ENCODE peak calls at places on chromosomes 4 and X, in seven cellular contexts. One of them, this sample, is unnamed.

GRCh38 chr4:62431513-62431912 is 1231.4 kb downstream of the ADGRL3 start:
- DNase-seq in aorta: no peak
- DNase-seq in fibroblast of lung: no peak
- DNase-seq in neural progenitor cell: no peak
- DNase-seq in Peyer's patch: no peak
- DNase-seq in left ventricle myocardium inferior: no peak
- DNase-seq in stomach: no peak
- DNase-seq in this sample: no peak

GRCh38 chr4:87559090-87559837 is 30.1 kb upstream of the SPARCL1 start:
- DNase-seq in fibroblast of lung: no peak
- DNase-seq in stomach: peak; percentile 26
- DNase-seq in Peyer's patch: no peak
- DNase-seq in aorta: no peak
- DNase-seq in left ventricle myocardium inferior: no peak
- DNase-seq in neural progenitor cell: peak; percentile 51
- DNase-seq in this sample: peak; percentile 35

GRCh38 chr4:110503588-110504435 is 27.9 kb downstream of the ENPEP start:
- DNase-seq in stomach: no peak
- DNase-seq in left ventricle myocardium inferior: peak; percentile 18
- DNase-seq in Peyer's patch: no peak
- DNase-seq in aorta: no peak
- DNase-seq in fibroblast of lung: peak; percentile 34
- DNase-seq in neural progenitor cell: no peak
- DNase-seq in this sample: no peak

GRCh38 chrX:15055146-15055930 is 182.1 kb downstream of the MOSPD2 start:
- DNase-seq in aorta: no peak
- DNase-seq in stomach: no peak
- DNase-seq in Peyer's patch: no peak
- DNase-seq in left ventricle myocardium inferior: no peak
- DNase-seq in fibroblast of lung: no peak
- DNase-seq in neural progenitor cell: no peak
- DNase-seq in this sample: no peak

GRCh38 chrX:118727686-118728339 is 407 bp downstream of the IL13RA1 start:
- DNase-seq in Peyer's patch: peak; percentile 75
- DNase-seq in fibroblast of lung: peak; percentile 21
- DNase-seq in stomach: peak; percentile 43
- DNase-seq in neural progenitor cell: peak; percentile 29
- DNase-seq in aorta: peak; percentile 87
- DNase-seq in left ventricle myocardium inferior: peak; percentile 37
- DNase-seq in this sample: no peak

GRCh38 chrX:44459501-44459900 is 83.2 kb downstream of the FUNDC1 start:
- DNase-seq in neural progenitor cell: no peak
- DNase-seq in fibroblast of lung: peak; percentile 2
- DNase-seq in aorta: no peak
- DNase-seq in stomach: no peak
- DNase-seq in left ventricle myocardium inferior: no peak
- DNase-seq in Peyer's patch: no peak
- DNase-seq in this sample: no peak

GRCh38 chrX:19804168-19804567 is 83.2 kb downstream of the SH3KBP1 start:
- DNase-seq in aorta: no peak
- DNase-seq in neural progenitor cell: no peak
- DNase-seq in fibroblast of lung: no peak
- DNase-seq in Peyer's patch: no peak
- DNase-seq in stomach: no peak
- DNase-seq in left ventricle myocardium inferior: no peak
- DNase-seq in this sample: no peak

GRCh38 chr4:189828298-189828697 is 112.4 kb upstream of the FRG1 start:
- DNase-seq in Peyer's patch: no peak
- DNase-seq in aorta: no peak
- DNase-seq in neural progenitor cell: no peak
- DNase-seq in stomach: no peak
- DNase-seq in left ventricle myocardium inferior: no peak
- DNase-seq in fibroblast of lung: no peak
- DNase-seq in this sample: no peak

GRCh38 chr4:113394730-113395530 is 345.5 kb downstream of the ANK2 start:
- DNase-seq in Peyer's patch: no peak
- DNase-seq in fibroblast of lung: peak; percentile 91
- DNase-seq in left ventricle myocardium inferior: no peak
- DNase-seq in stomach: peak; percentile 37
- DNase-seq in aorta: no peak
- DNase-seq in neural progenitor cell: peak; percentile 85
- DNase-seq in this sample: peak; percentile 24

GRCh38 chr4:13933163-13933562 is 305.6 kb upstream of the BOD1L1 start:
- DNase-seq in stomach: no peak
- DNase-seq in left ventricle myocardium inferior: no peak
- DNase-seq in fibroblast of lung: peak; percentile 24
- DNase-seq in neural progenitor cell: no peak
- DNase-seq in aorta: no peak
- DNase-seq in Peyer's patch: no peak
- DNase-seq in this sample: no peak

GRCh38 chrX:107766470-107767140 is 9.0 kb downstream of the TSC22D3 start:
- DNase-seq in fibroblast of lung: peak; percentile 48
- DNase-seq in stomach: no peak
- DNase-seq in Peyer's patch: no peak
- DNase-seq in left ventricle myocardium inferior: peak; percentile 53
- DNase-seq in neural progenitor cell: no peak
- DNase-seq in aorta: peak; percentile 76
- DNase-seq in this sample: no peak

GRCh38 chr4:126738926-126739325 is 893.8 kb upstream of the INTU start:
- DNase-seq in aorta: no peak
- DNase-seq in fibroblast of lung: peak; percentile 53
- DNase-seq in neural progenitor cell: no peak
- DNase-seq in stomach: no peak
- DNase-seq in Peyer's patch: no peak
- DNase-seq in left ventricle myocardium inferior: no peak
- DNase-seq in this sample: no peak

GRCh38 chr4:184415071-184415470 is 59.3 kb downstream of the IRF2 start:
- DNase-seq in fibroblast of lung: no peak
- DNase-seq in Peyer's patch: no peak
- DNase-seq in aorta: no peak
- DNase-seq in neural progenitor cell: no peak
- DNase-seq in left ventricle myocardium inferior: no peak
- DNase-seq in stomach: no peak
- DNase-seq in this sample: no peak

GRCh38 chrX:45667666-45668065 is 467.0 kb upstream of the DIPK2B start:
- DNase-seq in aorta: no peak
- DNase-seq in stomach: no peak
- DNase-seq in fibroblast of lung: peak; percentile 3
- DNase-seq in neural progenitor cell: no peak
- DNase-seq in Peyer's patch: no peak
- DNase-seq in left ventricle myocardium inferior: no peak
- DNase-seq in this sample: no peak

GRCh38 chr4:185128272-185129119 is 14.6 kb upstream of the SLC25A4 start:
- DNase-seq in stomach: no peak
- DNase-seq in neural progenitor cell: peak; percentile 69
- DNase-seq in fibroblast of lung: no peak
- DNase-seq in aorta: peak; percentile 79
- DNase-seq in Peyer's patch: no peak
- DNase-seq in left ventricle myocardium inferior: peak; percentile 26
- DNase-seq in this sample: no peak

GRCh38 chrX:16718824-16719333 is 533 bp upstream of the SYAP1 start:
- DNase-seq in Peyer's patch: no peak
- DNase-seq in left ventricle myocardium inferior: no peak
- DNase-seq in stomach: no peak
- DNase-seq in aorta: no peak
- DNase-seq in neural progenitor cell: no peak
- DNase-seq in fibroblast of lung: no peak
- DNase-seq in this sample: no peak

GRCh38 chr4:40221744-40222143 is 24.9 kb downstream of the RHOH start:
- DNase-seq in Peyer's patch: no peak
- DNase-seq in neural progenitor cell: no peak
- DNase-seq in stomach: no peak
- DNase-seq in fibroblast of lung: no peak
- DNase-seq in left ventricle myocardium inferior: no peak
- DNase-seq in aorta: no peak
- DNase-seq in this sample: no peak

GRCh38 chr4:140269369-140269768 is 104.1 kb upstream of the SCOC start:
- DNase-seq in Peyer's patch: no peak
- DNase-seq in stomach: no peak
- DNase-seq in neural progenitor cell: no peak
- DNase-seq in left ventricle myocardium inferior: no peak
- DNase-seq in aorta: no peak
- DNase-seq in fibroblast of lung: no peak
- DNase-seq in this sample: no peak

GRCh38 chr4:77579406-77580076 is 26.1 kb upstream of the CXCL13 start:
- DNase-seq in fibroblast of lung: peak; percentile 77
- DNase-seq in neural progenitor cell: no peak
- DNase-seq in Peyer's patch: no peak
- DNase-seq in left ventricle myocardium inferior: no peak
- DNase-seq in stomach: no peak
- DNase-seq in aorta: no peak
- DNase-seq in this sample: no peak

GRCh38 chr4:111400736-111401135 is 744.5 kb upstream of the FAM241A start:
- DNase-seq in neural progenitor cell: no peak
- DNase-seq in fibroblast of lung: peak; percentile 67
- DNase-seq in stomach: no peak
- DNase-seq in left ventricle myocardium inferior: no peak
- DNase-seq in aorta: no peak
- DNase-seq in Peyer's patch: no peak
- DNase-seq in this sample: no peak

GRCh38 chr4:144578681-144579080 is 67.3 kb upstream of the HHIP start:
- DNase-seq in stomach: no peak
- DNase-seq in neural progenitor cell: no peak
- DNase-seq in fibroblast of lung: no peak
- DNase-seq in aorta: no peak
- DNase-seq in left ventricle myocardium inferior: no peak
- DNase-seq in Peyer's patch: no peak
- DNase-seq in this sample: no peak

GRCh38 chr4:5051692-5052423 is 578 bp downstream of the STK32B start:
- DNase-seq in neural progenitor cell: peak; percentile 56
- DNase-seq in Peyer's patch: no peak
- DNase-seq in left ventricle myocardium inferior: no peak
- DNase-seq in aorta: peak; percentile 81
- DNase-seq in fibroblast of lung: no peak
- DNase-seq in stomach: peak; percentile 38
- DNase-seq in this sample: no peak

GRCh38 chrX:66504481-66504880 is 134.4 kb downstream of the EDA2R start:
- DNase-seq in fibroblast of lung: no peak
- DNase-seq in neural progenitor cell: no peak
- DNase-seq in left ventricle myocardium inferior: no peak
- DNase-seq in Peyer's patch: no peak
- DNase-seq in aorta: no peak
- DNase-seq in stomach: no peak
- DNase-seq in this sample: no peak

GRCh38 chr4:32136081-32136787 is 1416.1 kb downstream of the PCDH7 start:
- DNase-seq in neural progenitor cell: no peak
- DNase-seq in fibroblast of lung: no peak
- DNase-seq in Peyer's patch: no peak
- DNase-seq in stomach: no peak
- DNase-seq in aorta: no peak
- DNase-seq in left ventricle myocardium inferior: no peak
- DNase-seq in this sample: no peak

GRCh38 chrX:120672389-120672788 is 42.5 kb upstream of the C1GALT1C1 start:
- DNase-seq in neural progenitor cell: no peak
- DNase-seq in fibroblast of lung: peak; percentile 91
- DNase-seq in stomach: peak; percentile 30
- DNase-seq in left ventricle myocardium inferior: peak; percentile 27
- DNase-seq in aorta: peak; percentile 83
- DNase-seq in Peyer's patch: no peak
- DNase-seq in this sample: no peak
- H3K27ac ChIP-seq in neural progenitor cell: no peak overlapping the region
- H3K27ac ChIP-seq in fibroblast of lung: no peak overlapping the region
- H3K27ac ChIP-seq in stomach: no peak overlapping the region
- H3K27ac ChIP-seq in left ventricle myocardium inferior: peak overlapping the region; percentile 78
- H3K27ac ChIP-seq in aorta: peak overlapping the region; percentile 57
- H3K27ac ChIP-seq in Peyer's patch: no peak overlapping the region
- H3K27ac ChIP-seq in this sample: peak overlapping the region; percentile 48

DNA sequence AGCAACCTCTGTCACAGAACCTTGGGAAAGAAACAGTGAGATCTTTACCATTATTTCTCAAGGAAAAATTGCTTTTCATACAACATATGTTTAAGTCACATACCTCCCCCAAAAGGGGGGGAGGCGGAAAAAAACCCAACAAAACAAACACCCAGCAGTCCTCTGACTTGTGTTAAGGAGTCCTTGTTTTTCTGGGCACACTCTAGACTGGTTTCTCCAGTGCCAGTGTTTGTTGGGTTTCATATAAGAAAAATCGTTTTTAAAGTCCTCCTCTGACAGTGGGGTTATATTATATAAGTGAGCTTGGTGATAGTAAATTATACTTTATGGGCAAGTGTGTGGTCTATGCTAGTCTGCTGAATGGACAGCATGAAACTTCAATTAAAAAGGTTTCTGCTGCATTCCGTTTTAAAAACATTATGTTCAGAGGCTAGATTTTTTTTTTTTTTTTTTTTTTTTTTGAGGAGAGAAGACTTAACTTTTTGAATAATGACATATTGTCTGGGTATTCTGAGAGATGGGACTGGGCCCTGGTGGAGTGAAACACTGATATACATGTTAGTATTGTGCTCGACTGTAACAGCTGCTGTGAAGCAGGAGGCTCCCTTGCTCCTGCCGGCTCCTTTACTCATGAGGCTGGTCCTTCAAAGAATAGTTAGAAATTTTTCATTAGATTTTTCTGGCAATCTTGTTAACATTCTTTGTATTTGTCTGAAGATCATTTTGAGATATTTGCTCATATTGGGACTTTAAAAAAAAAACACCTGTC is 73.1 kb downstream of the TMEM131L start:
- DNase-seq in left ventricle myocardium inferior: no peak
- DNase-seq in Peyer's patch: no peak
- DNase-seq in aorta: no peak
- DNase-seq in neural progenitor cell: no peak
- DNase-seq in stomach: no peak
- DNase-seq in fibroblast of lung: no peak
- DNase-seq in this sample: no peak
- H3K4me3 ChIP-seq in left ventricle myocardium inferior: peak overlapping the region; percentile 52
- H3K4me3 ChIP-seq in Peyer's patch: no peak overlapping the region
- H3K4me3 ChIP-seq in aorta: peak overlapping the region; percentile 1
- H3K4me3 ChIP-seq in neural progenitor cell: no peak overlapping the region
- H3K4me3 ChIP-seq in stomach: peak overlapping the region; percentile 28
- H3K4me3 ChIP-seq in fibroblast of lung: peak overlapping the region; percentile 48
- H3K4me3 ChIP-seq in this sample: no peak overlapping the region

GRCh38 chr4:158826057-158826456 is 57.2 kb downstream of the FNIP2 start:
- DNase-seq in neural progenitor cell: no peak
- DNase-seq in aorta: no peak
- DNase-seq in fibroblast of lung: no peak
- DNase-seq in stomach: no peak
- DNase-seq in Peyer's patch: no peak
- DNase-seq in left ventricle myocardium inferior: no peak
- DNase-seq in this sample: no peak
- H3K27ac ChIP-seq in neural progenitor cell: no peak overlapping the region
- H3K27ac ChIP-seq in aorta: no peak overlapping the region
- H3K27ac ChIP-seq in fibroblast of lung: no peak overlapping the region
- H3K27ac ChIP-seq in stomach: peak overlapping the region; percentile 86
- H3K27ac ChIP-seq in Peyer's patch: peak overlapping the region; percentile 32
- H3K27ac ChIP-seq in left ventricle myocardium inferior: peak overlapping the region; percentile 73
- H3K27ac ChIP-seq in this sample: no peak overlapping the region

DNA sequence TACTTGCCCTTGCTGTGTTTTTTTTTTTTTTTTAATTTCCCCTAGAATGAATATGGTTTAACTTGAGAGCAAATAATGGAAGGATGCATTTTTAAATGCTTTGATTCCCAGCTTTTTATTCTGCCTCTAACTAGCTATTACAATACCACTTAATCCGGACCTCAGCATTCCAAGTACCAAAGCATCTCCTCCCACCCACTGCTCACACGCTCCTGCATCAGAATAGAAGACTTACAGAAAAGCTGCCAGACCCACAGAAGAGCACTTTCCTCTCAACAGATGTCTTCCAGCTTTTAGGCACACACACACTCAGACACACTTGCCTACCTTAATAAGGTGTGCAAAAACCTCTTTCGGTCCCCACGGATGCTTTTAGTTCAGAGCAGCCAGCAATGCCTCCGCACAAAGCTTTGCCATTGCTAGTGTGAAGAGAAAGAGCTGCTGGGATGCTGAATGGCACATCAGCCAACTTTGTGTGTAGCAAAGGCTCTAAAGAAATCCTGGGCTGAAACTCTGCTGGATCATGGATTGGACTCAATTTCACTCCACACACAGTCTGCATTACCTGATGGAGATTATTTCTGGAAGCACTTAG is 1056.2 kb downstream of the DMD start:
- DNase-seq in Peyer's patch: no peak
- DNase-seq in stomach: no peak
- DNase-seq in left ventricle myocardium inferior: no peak
- DNase-seq in fibroblast of lung: no peak
- DNase-seq in aorta: no peak
- DNase-seq in neural progenitor cell: peak; percentile 54
- DNase-seq in this sample: no peak
- H3K4me3 ChIP-seq in Peyer's patch: no peak overlapping the region
- H3K4me3 ChIP-seq in stomach: no peak overlapping the region
- H3K4me3 ChIP-seq in left ventricle myocardium inferior: no peak overlapping the region
- H3K4me3 ChIP-seq in fibroblast of lung: no peak overlapping the region
- H3K4me3 ChIP-seq in aorta: no peak overlapping the region
- H3K4me3 ChIP-seq in neural progenitor cell: peak overlapping the region; percentile 53
- H3K4me3 ChIP-seq in this sample: no peak overlapping the region

This sample was measured in breast epithelium.